ENCODE peak calls at places on chromosomes 7 and 10, in seven cellular contexts. Q, W, F, Z, D, K and J are unnamed samples.

GRCh38 chr7:5525271-5526189 is 101.9 kb upstream of the TNRC18 start:
- DNase-seq in D (no peak), Z (peak; percentile 63), K (peak; percentile 40), Q (peak; percentile 39), W (no peak), F (no peak), J (no peak)

GRCh38 chr10:71840177-71840711 is 10.8 kb downstream of the PSAP start:
- DNase-seq in Q (no peak), K (no peak), Z (no peak), F (peak; percentile 95), D (no peak), W (peak; percentile 83), J (peak; percentile 90)

GRCh38 chr10:42783181-42783549 is 570 bp downstream of the BMS1 start:
- DNase-seq in K (no peak), Z (no peak), W (peak; percentile 12), D (no peak), Q (peak; percentile 16), F (no peak), J (no peak)

GRCh38 chr7:77797734-77798393 is 370 bp downstream of the TMEM60 start:
- DNase-seq in W (peak; percentile 50), K (no peak), F (peak; percentile 64), Q (no peak), D (no peak), Z (no peak), J (no peak)

GRCh38 chr10:51250278-51250914 is 176.1 kb downstream of the PRKG1 start:
- DNase-seq in K (no peak), Z (no peak), Q (no peak), W (no peak), D (no peak), F (no peak), J (no peak)

GRCh38 chr7:104275900-104276299 is 52.5 kb upstream of the LHFPL3 start:
- DNase-seq in K (no peak), W (no peak), Q (peak; percentile 4), D (no peak), F (no peak), Z (no peak), J (no peak)

GRCh38 chr7:45700556-45700955 is 126.4 kb downstream of the ADCY1 start:
- DNase-seq in Q (no peak), D (no peak), K (no peak), F (peak; percentile 2), W (no peak), Z (no peak), J (no peak)

GRCh38 chr10:21172774-21173432 is 275.8 kb upstream of the NEBL start:
- DNase-seq in K (no peak), Z (no peak), Q (no peak), W (peak; percentile 22), F (peak; percentile 20), D (peak; percentile 14), J (no peak)

GRCh38 chr7:157483971-157484410 is 147.2 kb downstream of the DNAJB6 start:
- DNase-seq in F (no peak), Q (no peak), W (no peak), D (no peak), K (no peak), Z (no peak), J (peak; percentile 46)

GRCh38 chr7:103379270-103379975 is 32.0 kb downstream of the PSMC2 start:
- DNase-seq in D (no peak), Z (no peak), F (no peak), W (no peak), K (no peak), Q (no peak), J (no peak)

GRCh38 chr10:46215426-46215825 is 71.4 kb upstream of the ANTXRL start:
- DNase-seq in D (no peak), F (no peak), Z (no peak), W (no peak), Q (no peak), K (no peak), J (peak; percentile 28)

GRCh38 chr10:5534880-5535856 is 10.4 kb downstream of the CALML3 start:
- DNase-seq in Q (peak; percentile 73), Z (no peak), F (no peak), D (no peak), W (no peak), K (no peak), J (no peak)
- TF ChIP-seq SP1 in Q (no peak), Z (no peak), F (no peak), D (no peak), W (no peak), K (no peak), J (no peak)

GRCh38 chr10:132462463-132463332 is 65.7 kb downstream of the PWWP2B start:
- DNase-seq in Z (no peak), W (no peak), F (no peak), D (no peak), Q (no peak), K (no peak), J (no peak)
- TF ChIP-seq SP1 in Z (no peak), W (no peak), F (no peak), D (no peak), Q (no peak), K (no peak), J (no peak)

GRCh38 chr7:123999698-124000097 is 33.2 kb downstream of the TMEM229A start:
- DNase-seq in K (no peak), Z (no peak), F (no peak), Q (no peak), W (no peak), D (no peak), J (no peak)
- TF ChIP-seq SP1 in K (no peak), Z (no peak), F (no peak), Q (no peak), W (no peak), D (no peak), J (no peak)

DNA sequence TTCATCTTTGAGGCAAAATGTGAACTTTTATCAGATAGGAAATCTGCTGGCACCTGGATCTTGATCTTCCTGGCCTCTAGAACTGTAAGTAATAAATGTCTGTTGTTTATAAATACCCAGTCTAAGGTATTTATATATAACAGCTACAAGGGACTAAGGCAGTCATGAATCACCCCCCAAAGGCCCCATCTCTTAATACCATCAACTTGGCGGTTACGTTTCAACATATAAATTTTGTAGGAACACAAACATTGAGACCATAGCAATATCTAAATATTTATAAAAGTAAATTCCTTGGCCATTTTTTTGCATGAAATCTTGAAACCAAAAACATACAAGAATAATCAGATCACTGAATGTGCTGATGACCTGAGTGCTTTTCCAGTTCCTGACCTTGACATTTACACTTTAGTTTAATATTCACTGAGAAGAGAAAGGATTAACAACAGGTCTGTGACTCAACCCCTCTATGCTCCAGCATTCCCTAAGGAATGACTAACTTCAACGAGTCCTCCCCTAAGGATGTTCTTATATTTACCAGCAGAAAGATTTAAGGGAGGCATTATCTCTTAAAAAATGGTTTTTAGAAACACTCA is 1438.5 kb upstream of the CELF2 start:
- DNase-seq in Q (no peak), D (no peak), Z (no peak), F (no peak), K (no peak), W (no peak), J (no peak)
- TF ChIP-seq SP1 in Q (no peak), D (no peak), Z (no peak), F (no peak), K (no peak), W (no peak), J (no peak)

GRCh38 chr10:94443549-94443948 is 41.2 kb downstream of the TBC1D12 start:
- DNase-seq in F (no peak), Z (no peak), Q (no peak), D (no peak), K (no peak), W (no peak), J (no peak)

GRCh38 chr10:94443052-94443451 is 40.7 kb downstream of the TBC1D12 start:
- DNase-seq in K (no peak), D (no peak), Z (no peak), Q (no peak), F (no peak), W (no peak), J (no peak)

GRCh38 chr10:94440096-94440495 is 37.8 kb downstream of the TBC1D12 start:
- DNase-seq in K (no peak), F (no peak), Z (no peak), D (no peak), W (no peak), Q (no peak), J (no peak)

DNA sequence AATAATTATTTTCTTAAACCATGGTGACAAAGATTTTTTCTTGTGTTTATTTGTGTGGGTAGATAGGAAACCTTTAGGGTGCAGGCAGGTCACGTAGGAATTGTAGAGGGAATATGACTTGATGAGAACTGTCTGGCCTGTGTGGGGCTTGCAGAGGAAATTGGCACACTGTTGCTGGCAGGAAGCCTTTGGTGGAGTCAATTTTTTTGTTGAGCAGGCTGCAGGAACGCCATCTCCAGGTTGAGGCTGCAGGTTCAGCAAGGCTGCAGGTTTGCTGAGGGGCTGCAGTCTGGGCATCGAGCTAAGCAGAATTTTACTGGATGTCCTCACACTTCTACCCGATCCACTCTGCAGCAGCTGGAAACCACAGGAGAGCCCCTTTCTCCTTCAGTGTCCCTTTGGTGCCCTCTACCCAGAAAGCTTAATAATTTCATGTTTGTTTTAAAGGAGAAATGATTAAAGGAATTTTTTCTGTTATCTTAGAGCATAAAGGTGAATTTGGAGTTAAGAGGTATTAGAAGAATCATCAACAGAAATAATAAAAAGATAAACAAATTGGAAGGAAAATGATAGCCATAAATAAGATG is 37.0 kb downstream of the TBC1D12 start:
- DNase-seq in D (no peak), F (peak; percentile 21), Q (no peak), W (peak; percentile 19), K (no peak), Z (no peak), J (no peak)
- TF ChIP-seq SP1 in D (no peak), F (no peak), Q (no peak), W (no peak), K (no peak), Z (no peak), J (no peak)

DNA sequence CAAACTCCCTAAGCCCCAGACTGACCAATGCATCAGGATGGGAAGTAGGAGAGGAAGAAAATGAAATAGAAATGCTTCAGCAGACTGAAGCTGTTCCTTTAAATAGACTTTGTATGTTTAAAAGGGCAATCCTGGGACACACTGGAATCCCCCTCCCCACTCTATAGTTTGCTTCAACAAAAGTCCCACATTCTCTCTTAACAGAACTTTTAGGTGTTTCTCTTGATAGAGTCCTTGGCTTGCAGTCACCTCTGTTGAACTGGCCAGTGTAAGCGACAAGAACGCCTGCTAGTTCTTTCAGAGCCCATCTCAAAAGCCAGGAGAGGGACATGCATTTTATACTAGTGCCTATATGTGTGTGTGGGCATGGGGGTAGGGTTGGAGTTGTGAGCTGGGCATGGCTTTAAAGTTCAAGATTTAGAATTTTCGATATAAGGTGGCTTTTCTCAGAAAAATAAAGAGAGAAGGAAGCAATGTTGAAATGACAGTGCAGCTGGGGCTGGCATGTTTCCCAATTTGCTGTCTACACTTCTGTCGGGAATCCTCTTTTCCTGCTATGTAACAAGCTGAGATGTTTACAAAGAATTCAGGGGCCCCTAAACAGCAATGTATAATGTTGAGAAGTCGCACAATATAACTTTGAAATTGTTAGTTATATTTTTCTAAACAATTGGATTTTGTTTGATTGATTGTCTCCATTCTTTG is 2.1 kb downstream of the TBX20 start:
- DNase-seq in W (no peak), F (no peak), D (no peak), K (no peak), Z (no peak), Q (no peak), J (peak; percentile 46)
- TF ChIP-seq SP1 in W (no peak), F (no peak), D (no peak), K (no peak), Z (no peak), Q (no peak), J (peak; percentile 52)

DNA sequence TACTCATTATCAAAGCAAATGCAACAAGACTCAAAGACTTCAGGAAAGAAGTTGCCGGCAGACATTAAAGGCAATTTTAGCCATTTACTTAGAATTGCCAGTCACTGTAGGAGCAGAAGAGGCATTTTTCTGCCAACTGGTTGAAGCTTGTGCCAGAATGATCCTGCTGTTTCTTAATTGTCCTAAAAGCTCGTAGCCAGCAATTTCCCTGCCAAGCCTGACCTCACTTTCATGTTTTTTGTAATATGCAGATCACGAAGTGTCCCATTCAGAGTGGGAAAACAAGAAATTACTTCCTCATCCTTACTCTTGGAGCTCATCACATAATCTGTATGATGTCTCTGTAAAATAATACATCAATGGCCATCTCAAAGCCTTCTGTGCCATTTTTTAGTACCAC is 130.9 kb upstream of the ANKRD1 start:
- DNase-seq in F (no peak), D (no peak), W (no peak), Z (no peak), Q (no peak), K (no peak), J (no peak)
- TF ChIP-seq SP1 in F (no peak), D (no peak), W (no peak), Z (no peak), Q (no peak), K (no peak), J (no peak)